ENCODE peak calls at places on chromosomes 3 and 15, in seven cellular contexts. R, T, U, D, C, L and X are unnamed samples.
A peak's percentile ranks its signal among the peaks of the same experiment; 100 is the strongest.

GRCh38 chr3:45143673-45144670 is 2.2 kb downstream of the CDCP1 start:
- DNase-seq in R (no peak), D (no peak), C (no peak), T (no peak), U (no peak), L (no peak), X (no peak)

GRCh38 chr3:128503751-128504532 is 10.9 kb upstream of the GATA2 start:
- DNase-seq in L (no peak), C (no peak), D (no peak), R (no peak), T (no peak), U (no peak), X (no peak)

GRCh38 chr3:16503191-16503776 is 10.2 kb downstream of the RFTN1 start:
- DNase-seq in U (no peak), L (no peak), D (no peak), T (no peak), C (no peak), R (no peak), X (no peak)

GRCh38 chr15:70761931-70762468 is 1.4 kb downstream of the UACA start:
- DNase-seq in D (peak; percentile 16), R (no peak), L (no peak), U (no peak), C (no peak), T (no peak), X (no peak)

GRCh38 chr3:86991840-86992430 is 986 bp upstream of the VGLL3 start:
- DNase-seq in L (no peak), U (no peak), T (no peak), C (no peak), R (no peak), D (peak; percentile 50), X (no peak)

GRCh38 chr3:192675958-192676649 is 51.2 kb downstream of the FGF12 start:
- DNase-seq in D (no peak), U (no peak), L (no peak), R (peak; percentile 1), T (no peak), C (no peak), X (no peak)

GRCh38 chr15:71333839-71334238 is 218.6 kb downstream of the THSD4 start:
- DNase-seq in U (no peak), T (no peak), C (no peak), L (no peak), D (peak; percentile 76), R (no peak), X (no peak)

GRCh38 chr3:52844290-52844985 is 9.6 kb upstream of the MUSTN1 start:
- DNase-seq in L (no peak), C (no peak), R (no peak), D (no peak), U (no peak), T (no peak), X (no peak)

GRCh38 chr3:111667621-111668239 is 72.6 kb upstream of the ZBED2 start:
- DNase-seq in L (peak; percentile 88), D (peak; percentile 22), C (no peak), R (no peak), U (peak; percentile 47), T (no peak), X (no peak)

GRCh38 chr3:114622001-114622400 is 328.2 kb downstream of the TIGIT start:
- DNase-seq in D (no peak), R (no peak), T (no peak), C (no peak), L (no peak), U (no peak), X (no peak)

GRCh38 chr3:99625643-99626414 is 12.6 kb upstream of the COL8A1 start:
- DNase-seq in U (no peak), L (no peak), R (no peak), T (no peak), C (no peak), D (peak; percentile 39), X (no peak)

GRCh38 chr3:72451840-72452239 is 396.4 kb downstream of the SHQ1 start:
- DNase-seq in C (no peak), L (no peak), D (no peak), T (no peak), U (no peak), R (no peak), X (no peak)

GRCh38 chr3:101902041-101902440 is 52.7 kb downstream of the NFKBIZ start:
- DNase-seq in D (peak; percentile 93), R (no peak), T (no peak), C (peak; percentile 60), L (no peak), U (no peak), X (no peak)

GRCh38 chr15:38454687-38455071 is 752 bp downstream of the FAM98B start:
- DNase-seq in D (no peak), R (no peak), L (no peak), C (no peak), U (no peak), T (no peak), X (no peak)

GRCh38 chr15:80581976-80582375 is 113.1 kb upstream of the ABHD17C start:
- DNase-seq in U (no peak), L (no peak), D (no peak), R (no peak), T (no peak), C (no peak), X (no peak)

GRCh38 chr15:45203182-45203581 is 15.4 kb upstream of the SHF start:
- DNase-seq in C (no peak), L (no peak), R (no peak), D (no peak), T (no peak), U (no peak), X (no peak)

GRCh38 chr15:68543546-68544008 is 35.2 kb upstream of the CORO2B start:
- DNase-seq in D (no peak), R (no peak), U (no peak), C (no peak), T (no peak), L (no peak), X (no peak)

GRCh38 chr3:117435481-117435880 is 725.9 kb downstream of the TUSC7 start:
- DNase-seq in L (no peak), U (no peak), C (no peak), R (no peak), T (no peak), D (no peak), X (no peak)

GRCh38 chr3:31635586-31635985 is 102.9 kb downstream of the STT3B start:
- DNase-seq in C (no peak), L (no peak), D (no peak), T (no peak), U (no peak), R (no peak), X (no peak)